ENCODE peak calls at places on chromosomes 6 and 20, in five cellular contexts. One of them, this sample, is unnamed.

GRCh38 chr6:33886673-33887144 is 82.9 kb upstream of the MLN start:
- DNase-seq in cardiac fibroblast: peak; percentile 94
- DNase-seq in ovary: no peak
- DNase-seq in fibroblast of pulmonary artery: peak; percentile 95
- DNase-seq in GM12865: no peak
- DNase-seq in this sample: peak; percentile 35

GRCh38 chr6:41957117-41957516 is 15.5 kb upstream of the CCND3 start:
- DNase-seq in cardiac fibroblast: no peak
- DNase-seq in ovary: no peak
- DNase-seq in fibroblast of pulmonary artery: no peak
- DNase-seq in GM12865: no peak
- DNase-seq in this sample: no peak

GRCh38 chr6:117795234-117795633 is 111.8 kb upstream of the SLC35F1 start:
- DNase-seq in cardiac fibroblast: no peak
- DNase-seq in ovary: no peak
- DNase-seq in fibroblast of pulmonary artery: no peak
- DNase-seq in GM12865: no peak
- DNase-seq in this sample: peak; percentile 30

GRCh38 chr6:88709819-88710246 is 253.6 kb downstream of the RNGTT start:
- DNase-seq in cardiac fibroblast: no peak
- DNase-seq in ovary: no peak
- DNase-seq in fibroblast of pulmonary artery: no peak
- DNase-seq in GM12865: no peak
- DNase-seq in this sample: no peak

GRCh38 chr6:74768738-74769137 is 437.1 kb downstream of the COL12A1 start:
- DNase-seq in cardiac fibroblast: no peak
- DNase-seq in ovary: no peak
- DNase-seq in fibroblast of pulmonary artery: no peak
- DNase-seq in GM12865: no peak
- DNase-seq in this sample: no peak

GRCh38 chr20:19543114-19543513 is 214.9 kb upstream of the RIN2 start:
- DNase-seq in cardiac fibroblast: no peak
- DNase-seq in ovary: no peak
- DNase-seq in fibroblast of pulmonary artery: no peak
- DNase-seq in GM12865: no peak
- DNase-seq in this sample: no peak

GRCh38 chr20:39619386-39619785 is 657.2 kb downstream of the DHX35 start:
- DNase-seq in cardiac fibroblast: no peak
- DNase-seq in ovary: no peak
- DNase-seq in fibroblast of pulmonary artery: no peak
- DNase-seq in GM12865: no peak
- DNase-seq in this sample: no peak

GRCh38 chr6:17505767-17506280 is 94.3 kb upstream of the FAM8A1 start:
- DNase-seq in cardiac fibroblast: peak; percentile 31
- DNase-seq in ovary: no peak
- DNase-seq in fibroblast of pulmonary artery: peak; percentile 49
- DNase-seq in GM12865: no peak
- DNase-seq in this sample: no peak

GRCh38 chr20:43458422-43458924 is 777 bp downstream of the SRSF6 start:
- DNase-seq in cardiac fibroblast: peak; percentile 23
- DNase-seq in ovary: no peak
- DNase-seq in fibroblast of pulmonary artery: no peak
- DNase-seq in GM12865: no peak
- DNase-seq in this sample: no peak

GRCh38 chr20:35742741-35743523 is 872 bp upstream of the RBM39 start:
- DNase-seq in cardiac fibroblast: peak; percentile 40
- DNase-seq in ovary: no peak
- DNase-seq in fibroblast of pulmonary artery: no peak
- DNase-seq in GM12865: peak; percentile 88
- DNase-seq in this sample: peak; percentile 79

GRCh38 chr6:70616728-70617260 is 50.1 kb downstream of the SDHAF4 start:
- DNase-seq in cardiac fibroblast: no peak
- DNase-seq in ovary: no peak
- DNase-seq in fibroblast of pulmonary artery: no peak
- DNase-seq in GM12865: no peak
- DNase-seq in this sample: no peak

GRCh38 chr6:144899161-144899560 is 614.0 kb downstream of the UTRN start:
- DNase-seq in cardiac fibroblast: peak; percentile 45
- DNase-seq in ovary: no peak
- DNase-seq in fibroblast of pulmonary artery: peak; percentile 56
- DNase-seq in GM12865: no peak
- DNase-seq in this sample: no peak

GRCh38 chr20:62151835-62152364 is 8.3 kb downstream of the SS18L1 start:
- DNase-seq in cardiac fibroblast: no peak
- DNase-seq in ovary: no peak
- DNase-seq in fibroblast of pulmonary artery: no peak
- DNase-seq in GM12865: no peak
- DNase-seq in this sample: no peak

GRCh38 chr6:30061766-30062458 is 847 bp downstream of the POLR1H start:
- DNase-seq in cardiac fibroblast: peak; percentile 39
- DNase-seq in ovary: peak; percentile 37
- DNase-seq in fibroblast of pulmonary artery: peak; percentile 33
- DNase-seq in GM12865: peak; percentile 62
- DNase-seq in this sample: peak; percentile 75

GRCh38 chr6:111486921-111487320 is 3.9 kb upstream of the REV3L start:
- DNase-seq in cardiac fibroblast: no peak
- DNase-seq in ovary: no peak
- DNase-seq in fibroblast of pulmonary artery: no peak
- DNase-seq in GM12865: no peak
- DNase-seq in this sample: no peak

GRCh38 chr6:157255079-157255478 is 68.2 kb downstream of the TMEM242 start:
- DNase-seq in cardiac fibroblast: no peak
- DNase-seq in ovary: no peak
- DNase-seq in fibroblast of pulmonary artery: no peak
- DNase-seq in GM12865: no peak
- DNase-seq in this sample: no peak

GRCh38 chr6:125872259-125872921 is 81.6 kb downstream of the NCOA7 start:
- DNase-seq in cardiac fibroblast: no peak
- DNase-seq in ovary: no peak
- DNase-seq in fibroblast of pulmonary artery: peak; percentile 39
- DNase-seq in GM12865: no peak
- DNase-seq in this sample: no peak

DNA sequence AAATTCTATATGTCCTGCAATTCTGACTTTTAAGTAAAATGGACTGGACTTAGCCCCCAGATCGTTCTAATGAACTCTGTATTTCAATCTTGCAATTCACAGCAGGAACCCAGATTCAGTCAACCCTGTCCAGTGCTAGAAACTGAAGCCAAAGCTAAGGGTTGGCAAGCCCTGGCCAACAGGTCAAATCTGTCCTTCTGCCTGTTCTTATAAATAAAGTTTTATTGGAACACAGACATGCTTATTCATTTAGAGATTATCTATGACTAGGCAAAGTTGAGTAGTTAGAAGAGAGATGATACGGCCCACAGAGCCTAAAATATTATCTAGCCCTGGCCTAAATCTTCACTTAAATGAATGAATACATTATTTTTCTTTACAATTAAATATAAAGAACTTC is 339.2 kb upstream of the JARID2 start:
- DNase-seq in cardiac fibroblast: no peak
- DNase-seq in ovary: no peak
- DNase-seq in fibroblast of pulmonary artery: no peak
- DNase-seq in GM12865: no peak
- DNase-seq in this sample: no peak
- TF ChIP-seq CTCF in cardiac fibroblast: no peak
- TF ChIP-seq CTCF in ovary: no peak
- TF ChIP-seq CTCF in fibroblast of pulmonary artery: no peak
- TF ChIP-seq CTCF in GM12865: no peak
- TF ChIP-seq CTCF in this sample: no peak

GRCh38 chr6:108132863-108133262 is 33.0 kb upstream of the NR2E1 start:
- DNase-seq in cardiac fibroblast: no peak
- DNase-seq in ovary: no peak
- DNase-seq in fibroblast of pulmonary artery: no peak
- DNase-seq in GM12865: no peak
- DNase-seq in this sample: peak; percentile 35

GRCh38 chr6:108134213-108134973 is 31.4 kb upstream of the NR2E1 start:
- DNase-seq in cardiac fibroblast: no peak
- DNase-seq in ovary: no peak
- DNase-seq in fibroblast of pulmonary artery: no peak
- DNase-seq in GM12865: no peak
- DNase-seq in this sample: no peak

GRCh38 chr6:108127826-108128225 is 38.0 kb upstream of the NR2E1 start:
- DNase-seq in cardiac fibroblast: peak; percentile 10
- DNase-seq in ovary: no peak
- DNase-seq in fibroblast of pulmonary artery: no peak
- DNase-seq in GM12865: no peak
- DNase-seq in this sample: no peak

DNA sequence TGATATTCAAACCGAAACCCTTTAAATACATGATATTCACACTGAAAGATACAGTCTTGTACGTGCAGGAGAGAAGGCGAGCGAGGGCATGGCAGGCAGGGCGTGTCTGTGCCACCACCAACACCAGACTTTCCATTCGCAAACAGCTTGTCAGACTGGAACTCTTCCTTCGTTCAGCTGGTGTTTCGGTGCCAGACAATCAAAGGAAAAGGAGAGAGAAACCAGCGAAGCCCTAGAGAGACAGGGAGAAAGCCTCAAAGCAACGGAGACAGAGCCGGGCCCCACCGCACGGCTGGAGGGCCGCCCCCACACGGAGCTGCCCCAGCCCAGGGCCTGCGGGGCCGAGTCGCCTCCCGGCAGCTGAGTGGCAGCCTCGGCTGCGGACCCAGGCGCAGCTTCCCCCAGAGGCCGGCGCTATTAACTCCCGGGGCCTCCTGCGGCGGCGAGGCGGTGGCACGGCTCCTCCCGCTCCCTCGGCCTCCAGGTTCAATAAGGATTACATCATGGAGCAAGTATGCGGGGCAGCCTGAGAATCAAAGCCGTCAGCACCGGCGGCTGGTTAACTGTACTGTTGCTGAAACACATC is 32.1 kb upstream of the NR2E1 start:
- DNase-seq in cardiac fibroblast: peak; percentile 73
- DNase-seq in ovary: peak; percentile 71
- DNase-seq in fibroblast of pulmonary artery: peak; percentile 76
- DNase-seq in GM12865: no peak
- DNase-seq in this sample: peak; percentile 73
- H3K4me3 ChIP-seq in cardiac fibroblast: peak overlapping the region; percentile 6
- H3K4me3 ChIP-seq in ovary: peak overlapping the region; percentile 17
- H3K4me3 ChIP-seq in fibroblast of pulmonary artery: peak overlapping the region; percentile 36
- H3K4me3 ChIP-seq in GM12865: peak overlapping the region; percentile 34
- H3K4me3 ChIP-seq in this sample: no peak overlapping the region

DNA sequence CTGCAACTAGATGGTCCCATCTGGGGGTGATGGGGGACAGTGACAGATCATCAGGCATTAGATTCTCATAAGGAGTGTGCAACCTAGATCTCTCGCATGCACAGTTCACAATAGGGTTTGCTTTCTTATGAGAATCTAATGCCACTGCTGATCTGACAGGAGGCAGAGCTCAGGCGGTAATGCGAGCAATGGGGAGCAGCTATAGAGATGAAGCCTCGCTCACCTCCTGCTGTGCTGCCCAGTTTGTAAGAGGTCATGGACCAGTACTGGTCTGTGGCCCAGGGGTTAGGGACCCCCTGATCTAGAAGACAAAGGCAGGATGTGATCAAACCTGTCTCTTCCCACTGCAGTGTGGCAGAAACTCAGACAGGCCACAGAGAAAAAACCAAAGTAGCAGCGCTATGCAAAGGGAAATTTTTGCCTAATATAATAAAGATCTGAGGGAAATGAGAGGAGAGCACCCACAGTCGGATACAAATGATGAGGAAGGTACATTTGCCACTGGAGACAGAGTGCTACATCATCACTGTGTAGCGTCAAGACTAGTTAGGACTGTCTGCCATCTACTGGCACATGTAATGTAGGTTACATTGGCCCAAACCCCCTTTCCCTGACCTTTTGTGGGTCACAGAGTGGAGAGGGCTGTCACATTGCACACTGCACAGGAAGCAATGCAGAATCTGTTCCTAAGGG is 4.1 kb upstream of the LY86 start:
- DNase-seq in cardiac fibroblast: no peak
- DNase-seq in ovary: no peak
- DNase-seq in fibroblast of pulmonary artery: no peak
- DNase-seq in GM12865: peak; percentile 77
- DNase-seq in this sample: peak; percentile 81
- TF ChIP-seq CTCF in cardiac fibroblast: no peak
- TF ChIP-seq CTCF in ovary: no peak
- TF ChIP-seq CTCF in fibroblast of pulmonary artery: no peak
- TF ChIP-seq CTCF in GM12865: peak; percentile 42
- TF ChIP-seq CTCF in this sample: peak; percentile 50

GRCh38 chr6:167229586-167229985 is 61.5 kb upstream of the UNC93A start:
- DNase-seq in cardiac fibroblast: no peak
- DNase-seq in ovary: no peak
- DNase-seq in fibroblast of pulmonary artery: no peak
- DNase-seq in GM12865: no peak
- DNase-seq in this sample: no peak
- H3K4me3 ChIP-seq in cardiac fibroblast: no peak overlapping the region
- H3K4me3 ChIP-seq in ovary: no peak overlapping the region
- H3K4me3 ChIP-seq in fibroblast of pulmonary artery: no peak overlapping the region
- H3K4me3 ChIP-seq in GM12865: no peak overlapping the region
- H3K4me3 ChIP-seq in this sample: no peak overlapping the region

DNA sequence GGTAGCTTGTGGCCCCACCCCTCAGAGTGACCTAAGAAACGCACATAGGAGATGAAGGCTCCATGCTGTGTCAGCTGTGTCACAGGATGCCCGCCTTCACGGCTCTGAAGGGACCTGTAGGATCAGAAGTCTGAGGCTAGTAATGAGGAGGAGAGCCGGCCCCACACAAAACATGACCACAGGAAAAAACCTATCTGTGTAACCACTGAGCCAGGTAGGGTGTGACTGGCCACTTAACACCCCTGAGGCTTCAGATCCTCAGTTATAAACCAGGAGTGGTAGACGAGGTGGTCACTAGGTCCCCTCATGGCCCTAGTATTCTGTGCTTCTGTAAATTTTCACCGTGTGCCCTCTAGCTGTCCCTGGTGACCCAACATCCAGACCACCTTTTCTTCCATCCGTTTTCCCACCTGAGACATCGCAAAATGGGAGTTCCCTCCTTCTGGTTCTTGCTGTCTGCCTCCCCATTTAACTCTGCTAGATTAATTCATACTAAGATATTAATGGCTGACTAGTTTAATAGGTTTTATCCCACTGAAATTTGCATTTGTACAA is 52.8 kb downstream of the TBC1D7 start:
- DNase-seq in cardiac fibroblast: no peak
- DNase-seq in ovary: no peak
- DNase-seq in fibroblast of pulmonary artery: no peak
- DNase-seq in GM12865: no peak
- DNase-seq in this sample: no peak
- TF ChIP-seq CTCF in cardiac fibroblast: no peak
- TF ChIP-seq CTCF in ovary: no peak
- TF ChIP-seq CTCF in fibroblast of pulmonary artery: no peak
- TF ChIP-seq CTCF in GM12865: no peak
- TF ChIP-seq CTCF in this sample: no peak

DNA sequence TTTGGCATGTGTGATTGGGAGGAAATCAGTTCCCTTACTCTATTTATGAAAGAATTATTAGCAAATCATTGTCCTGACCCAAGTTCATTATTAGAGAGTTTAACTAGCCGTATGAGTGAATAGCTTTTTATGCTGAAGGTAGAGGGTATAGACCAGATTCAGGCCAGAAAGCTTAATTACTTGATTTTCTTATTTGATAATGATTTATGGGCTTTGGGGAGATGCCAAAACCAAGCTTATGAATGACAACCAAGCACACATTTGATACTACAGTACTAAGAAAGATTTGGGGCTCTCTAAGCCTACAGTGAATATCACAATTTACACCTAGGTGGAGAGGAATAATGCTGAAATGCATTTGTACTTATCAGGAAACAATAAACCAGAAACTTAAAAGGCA is 193.2 kb downstream of the ARHGAP18 start:
- DNase-seq in cardiac fibroblast: no peak
- DNase-seq in ovary: no peak
- DNase-seq in fibroblast of pulmonary artery: no peak
- DNase-seq in GM12865: no peak
- DNase-seq in this sample: no peak
- H3K4me3 ChIP-seq in cardiac fibroblast: no peak overlapping the region
- H3K4me3 ChIP-seq in ovary: no peak overlapping the region
- H3K4me3 ChIP-seq in fibroblast of pulmonary artery: no peak overlapping the region
- H3K4me3 ChIP-seq in GM12865: no peak overlapping the region
- H3K4me3 ChIP-seq in this sample: no peak overlapping the region

GRCh38 chr6:28117386-28118050 is 6.9 kb upstream of the ZSCAN16 start:
- DNase-seq in cardiac fibroblast: no peak
- DNase-seq in ovary: no peak
- DNase-seq in fibroblast of pulmonary artery: no peak
- DNase-seq in GM12865: no peak
- DNase-seq in this sample: no peak
- TF ChIP-seq CTCF in cardiac fibroblast: no peak
- TF ChIP-seq CTCF in ovary: no peak
- TF ChIP-seq CTCF in fibroblast of pulmonary artery: no peak
- TF ChIP-seq CTCF in GM12865: no peak
- TF ChIP-seq CTCF in this sample: no peak

This sample was measured in NB4.